ENCODE peak calls at places on chromosomes 7 and 10, in four cellular contexts. One of them, this sample, is unnamed.

GRCh38 chr10:123928427-123928826 is 36.8 kb upstream of the CPXM2 start:
- DNase-seq in K562: no peak
- DNase-seq in HepG2: no peak
- DNase-seq in GM12878: no peak
- DNase-seq in this sample: no peak

GRCh38 chr10:132421377-132422168 is 24.6 kb downstream of the PWWP2B start:
- DNase-seq in K562: peak
- DNase-seq in HepG2: peak
- DNase-seq in GM12878: no peak
- DNase-seq in this sample: no peak

GRCh38 chr7:27901028-27901760 is 161.2 kb downstream of the TAX1BP1 start:
- DNase-seq in K562: no peak
- DNase-seq in GM12878: peak
- DNase-seq in HepG2: no peak
- DNase-seq in this sample: no peak

GRCh38 chr7:108455833-108456677 is at the start of gene NRCAM:
- DNase-seq in GM12878: no peak
- DNase-seq in K562: peak
- DNase-seq in HepG2: no peak
- DNase-seq in this sample: peak

GRCh38 chr10:18523025-18523424 is 128.4 kb downstream of the NSUN6 start:
- DNase-seq in GM12878: no peak
- DNase-seq in HepG2: peak
- DNase-seq in K562: no peak
- DNase-seq in this sample: no peak

GRCh38 chr10:3781458-3782098 is 3.4 kb downstream of the KLF6 start:
- DNase-seq in GM12878: no peak
- DNase-seq in HepG2: no peak
- DNase-seq in K562: no peak
- DNase-seq in this sample: peak

GRCh38 chr7:110790992-110791391 is 299.9 kb upstream of the LRRN3 start:
- DNase-seq in GM12878: no peak
- DNase-seq in K562: no peak
- DNase-seq in HepG2: no peak
- DNase-seq in this sample: no peak

GRCh38 chr10:115947104-115947503 is 325.9 kb downstream of the GFRA1 start:
- DNase-seq in K562: no peak
- DNase-seq in HepG2: no peak
- DNase-seq in GM12878: no peak
- DNase-seq in this sample: no peak

GRCh38 chr10:116183733-116184447 is 89.1 kb downstream of the GFRA1 start:
- DNase-seq in HepG2: no peak
- DNase-seq in K562: no peak
- DNase-seq in GM12878: no peak
- DNase-seq in this sample: peak

GRCh38 chr7:5222861-5223411 is 32.9 kb downstream of the WIPI2 start:
- DNase-seq in HepG2: no peak
- DNase-seq in K562: no peak
- DNase-seq in GM12878: no peak
- DNase-seq in this sample: no peak

GRCh38 chr7:157890921-157891401 is 554.2 kb downstream of the DNAJB6 start:
- DNase-seq in GM12878: no peak
- DNase-seq in HepG2: no peak
- DNase-seq in K562: no peak
- DNase-seq in this sample: no peak

GRCh38 chr10:88980836-88981235 is 9.8 kb upstream of the FAS start:
- DNase-seq in K562: no peak
- DNase-seq in HepG2: no peak
- DNase-seq in GM12878: no peak
- DNase-seq in this sample: no peak

GRCh38 chr7:20438248-20438647 is 107.5 kb downstream of the ITGB8 start:
- DNase-seq in GM12878: no peak
- DNase-seq in K562: no peak
- DNase-seq in HepG2: no peak
- DNase-seq in this sample: no peak

GRCh38 chr10:74889662-74889998 is 63.2 kb downstream of the KAT6B start:
- DNase-seq in HepG2: no peak
- DNase-seq in K562: no peak
- DNase-seq in GM12878: no peak
- DNase-seq in this sample: no peak
- TF ChIP-seq ETV6 in HepG2: no peak
- TF ChIP-seq ETV6 in K562: no peak
- TF ChIP-seq ETV6 in GM12878: no peak
- TF ChIP-seq ETV6 in this sample: no peak

GRCh38 chr7:128324363-128324680 is 19.4 kb downstream of the RBM28 start:
- DNase-seq in HepG2: no peak
- DNase-seq in K562: no peak
- DNase-seq in GM12878: no peak
- DNase-seq in this sample: no peak
- TF ChIP-seq ETV6 in HepG2: no peak
- TF ChIP-seq ETV6 in K562: no peak
- TF ChIP-seq ETV6 in GM12878: no peak
- TF ChIP-seq ETV6 in this sample: no peak

GRCh38 chr10:31819393-31819820 is 109.2 kb downstream of the ARHGAP12 start:
- DNase-seq in HepG2: no peak
- DNase-seq in GM12878: no peak
- DNase-seq in K562: peak
- DNase-seq in this sample: no peak
- TF ChIP-seq ETV6 in HepG2: no peak
- TF ChIP-seq ETV6 in GM12878: no peak
- TF ChIP-seq ETV6 in K562: no peak
- TF ChIP-seq ETV6 in this sample: no peak

DNA sequence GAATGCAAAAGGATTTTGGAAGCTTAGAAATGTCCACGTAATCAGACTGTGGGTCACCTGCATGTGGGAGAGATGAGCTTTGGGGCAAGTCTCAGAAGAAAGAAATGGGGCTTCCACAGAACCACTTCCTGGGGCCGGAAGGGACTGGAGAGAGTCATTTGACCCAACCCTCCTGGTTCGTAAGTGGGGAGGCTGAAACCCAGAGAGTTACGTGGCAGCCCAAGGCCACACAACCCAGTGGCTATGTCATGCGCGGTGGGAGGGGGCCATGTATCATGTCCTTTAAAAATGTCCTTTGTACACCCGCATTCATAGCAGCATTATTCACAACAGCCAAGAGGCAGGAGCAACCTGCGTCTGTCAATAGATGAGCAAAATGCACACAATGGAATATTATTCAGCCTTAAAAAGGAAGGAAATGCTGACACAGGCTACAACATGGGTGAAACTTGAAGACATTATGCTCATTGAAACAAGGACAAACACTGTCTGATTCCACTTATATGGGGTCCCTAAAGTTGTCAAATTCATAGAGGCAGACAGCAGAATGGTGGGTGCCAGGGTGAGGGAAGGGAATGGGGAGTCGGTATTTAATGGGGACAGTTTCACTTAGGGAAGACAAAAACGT is 15.1 kb downstream of the CAMK2B start:
- DNase-seq in HepG2: no peak
- DNase-seq in GM12878: no peak
- DNase-seq in K562: no peak
- DNase-seq in this sample: no peak
- TF ChIP-seq ETV6 in HepG2: no peak
- TF ChIP-seq ETV6 in GM12878: no peak
- TF ChIP-seq ETV6 in K562: no peak
- TF ChIP-seq ETV6 in this sample: no peak

GRCh38 chr7:28922618-28923331 is 35.4 kb downstream of the TRIL start:
- DNase-seq in GM12878: no peak
- DNase-seq in K562: peak
- DNase-seq in HepG2: peak
- DNase-seq in this sample: peak
- TF ChIP-seq ETV6 in GM12878: no peak
- TF ChIP-seq ETV6 in K562: no peak
- TF ChIP-seq ETV6 in HepG2: no peak
- TF ChIP-seq ETV6 in this sample: no peak

This sample was measured in WTC11.